ENCODE peak calls at places on chromosomes 7 and 10, in four cellular contexts. D, L, B and H are unnamed samples.

GRCh38 chr10:75243426-75243825 is 7.7 kb upstream of the COMTD1 start:
- DNase-seq in D (no peak), L (no peak), B (no peak), H (no peak)

GRCh38 chr10:100709146-100709545 is 36.2 kb upstream of the PAX2 start:
- DNase-seq in D (no peak), L (no peak), B (no peak), H (no peak)

GRCh38 chr7:11702938-11703337 is 129.1 kb downstream of the THSD7A start:
- DNase-seq in D (no peak), L (no peak), B (no peak), H (no peak)

GRCh38 chr10:123103944-123104343 is 31.8 kb upstream of the HMX3 start:
- DNase-seq in D (no peak), L (no peak), B (no peak), H (no peak)

GRCh38 chr7:19351756-19352155 is 206.5 kb upstream of the FERD3L start:
- DNase-seq in D (no peak), L (no peak), B (no peak), H (no peak)

GRCh38 chr10:63798599-63799498 is 277.6 kb downstream of the REEP3 start:
- DNase-seq in D (no peak), L (no peak), B (no peak), H (no peak)

GRCh38 chr10:110820321-110820814 is 51.4 kb upstream of the PDCD4 start:
- DNase-seq in D (no peak), L (peak; percentile 54), B (no peak), H (no peak)

GRCh38 chr10:70891636-70892035 is 3.3 kb upstream of the PCBD1 start:
- DNase-seq in D (no peak), L (no peak), B (no peak), H (no peak)

GRCh38 chr10:128047991-128048826 is 78.0 kb downstream of the MKI67 start:
- DNase-seq in D (no peak), L (no peak), B (no peak), H (no peak)

GRCh38 chr7:73850781-73851207 is 8.5 kb upstream of the METTL27 start:
- DNase-seq in D (no peak), L (no peak), B (no peak), H (no peak)

GRCh38 chr7:12715372-12716133 is 28.1 kb downstream of the ARL4A start:
- DNase-seq in D (peak; percentile 70), L (no peak), B (no peak), H (no peak)

GRCh38 chr10:61628875-61629513 is 33.7 kb upstream of the CABCOCO1 start:
- DNase-seq in D (no peak), L (no peak), B (no peak), H (no peak)

GRCh38 chr7:112185005-112185834 is 21.0 kb downstream of the DOCK4 start:
- DNase-seq in D (no peak), L (no peak), B (no peak), H (no peak)

GRCh38 chr7:1286946-1287628 is 54.4 kb downstream of the UNCX start:
- DNase-seq in D (no peak), L (no peak), B (no peak), H (no peak)

GRCh38 chr10:80528901-80529300 is 8.8 kb upstream of the SH2D4B start:
- DNase-seq in D (no peak), L (no peak), B (no peak), H (no peak)

GRCh38 chr10:70664702-70665195 is 7.6 kb upstream of the ADAMTS14 start:
- DNase-seq in D (no peak), L (peak; percentile 78), B (no peak), H (no peak)

GRCh38 chr7:137909042-137909441 is 62.3 kb upstream of the DGKI start:
- DNase-seq in D (no peak), L (no peak), B (no peak), H (no peak)

DNA sequence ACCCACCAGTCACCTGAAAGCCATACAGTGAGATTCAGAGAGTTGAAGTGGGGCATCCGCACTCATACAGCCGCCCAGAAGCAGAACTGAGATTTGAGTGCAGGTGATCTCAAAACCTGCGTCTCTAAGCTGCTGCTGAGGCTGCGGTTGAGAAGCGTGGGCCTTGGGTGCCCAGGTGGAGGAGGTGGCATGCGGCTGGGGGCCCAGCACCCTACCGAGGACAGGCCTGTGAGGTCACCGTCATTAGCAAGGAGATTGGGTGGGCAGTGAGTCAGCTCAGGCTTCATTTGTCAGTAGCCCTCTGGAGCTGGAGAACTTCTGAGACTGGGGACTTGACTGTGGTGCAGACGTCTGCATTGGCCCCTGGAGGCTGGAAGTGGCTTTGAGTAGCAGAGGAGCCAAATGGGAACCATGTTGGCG is 29.8 kb downstream of the ZMIZ1 start:
- DNase-seq in D (no peak), L (no peak), B (peak; percentile 68), H (peak; percentile 72)
- TF ChIP-seq TAF1 in D (no peak), L (no peak), B (no peak), H (no peak)

GRCh38 chr10:6530966-6531365 is 49.1 kb downstream of the PRKCQ start:
- DNase-seq in D (no peak), L (no peak), B (no peak), H (no peak)

GRCh38 chr10:6528198-6528950 is 51.7 kb downstream of the PRKCQ start:
- DNase-seq in D (no peak), L (no peak), B (no peak), H (no peak)

GRCh38 chr10:6525599-6526160 is 54.4 kb downstream of the PRKCQ start:
- DNase-seq in D (no peak), L (no peak), B (no peak), H (no peak)

GRCh38 chr10:6532321-6532720 is 47.8 kb downstream of the PRKCQ start:
- DNase-seq in D (no peak), L (no peak), B (no peak), H (no peak)

DNA sequence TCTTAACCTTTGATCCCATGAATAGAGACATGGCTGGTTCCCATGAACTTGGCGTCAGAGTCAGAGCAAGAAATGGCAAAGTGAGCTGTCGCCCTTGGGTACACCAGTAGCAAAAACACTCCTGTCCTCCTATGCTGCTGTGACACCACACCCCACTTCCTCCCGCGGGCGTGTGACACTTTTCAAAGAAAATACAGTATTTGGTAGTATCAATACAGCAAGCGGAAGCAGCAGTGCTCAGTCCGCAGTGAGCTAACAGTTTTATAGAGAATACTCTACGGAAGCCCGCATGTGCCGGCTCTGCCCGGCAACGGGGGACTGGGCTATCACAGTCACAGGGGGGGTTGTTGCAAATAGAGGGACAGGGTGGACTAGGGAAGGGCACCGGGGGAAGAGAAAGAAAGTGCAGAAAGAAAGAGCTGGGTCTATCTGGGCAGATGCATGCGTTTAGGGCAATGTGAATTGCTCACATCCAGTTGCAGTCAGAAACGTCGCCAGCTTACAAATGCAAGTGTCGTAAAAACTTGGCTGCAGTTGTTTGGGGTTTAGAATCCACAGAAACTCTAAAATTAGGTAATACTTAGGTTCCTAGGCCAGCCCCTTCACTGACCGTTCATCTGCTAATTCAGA is 49.8 kb downstream of the PRKCQ start:
- DNase-seq in D (no peak), L (no peak), B (no peak), H (no peak)
- TF ChIP-seq TAF1 in D (no peak), L (no peak), B (no peak), H (no peak)

GRCh38 chr10:124999433-125000365 is 57.8 kb downstream of the ZRANB1 start:
- DNase-seq in D (no peak), L (peak; percentile 27), B (no peak), H (peak; percentile 7)
- TF ChIP-seq TAF1 in D (no peak), L (no peak), B (no peak), H (no peak)

GRCh38 chr7:130146693-130147520 is 58.3 kb downstream of the TMEM209 start:
- DNase-seq in D (no peak), L (no peak), B (no peak), H (no peak)

GRCh38 chr7:130149575-130150139 is 55.5 kb downstream of the TMEM209 start:
- DNase-seq in D (no peak), L (no peak), B (no peak), H (no peak)

GRCh38 chr7:130147710-130148325 is 57.4 kb downstream of the TMEM209 start:
- DNase-seq in D (no peak), L (no peak), B (no peak), H (no peak)

GRCh38 chr7:130150587-130150986 is 54.6 kb downstream of the TMEM209 start:
- DNase-seq in D (no peak), L (no peak), B (no peak), H (no peak)

DNA sequence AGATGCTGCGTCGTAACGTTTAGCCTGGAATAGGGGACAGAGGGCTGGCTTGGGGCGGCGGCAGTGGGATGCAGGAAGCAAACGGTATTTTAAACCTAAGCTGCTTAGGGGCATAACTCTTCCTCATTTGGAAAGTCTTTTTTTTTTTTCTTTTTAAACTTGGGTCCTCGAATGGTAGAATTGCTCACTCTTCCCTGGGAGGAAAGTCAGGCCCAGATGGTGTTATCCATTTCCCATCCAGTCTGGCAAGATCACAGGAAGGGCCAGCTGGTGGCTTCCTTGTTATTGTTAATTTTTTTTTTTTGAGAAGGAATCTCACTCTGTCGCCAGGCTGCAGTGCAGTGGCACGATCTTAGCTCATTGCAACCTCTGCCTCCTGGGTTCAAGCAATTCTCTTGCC is 56.6 kb downstream of the TMEM209 start:
- DNase-seq in D (no peak), L (no peak), B (no peak), H (no peak)
- TF ChIP-seq TAF1 in D (no peak), L (no peak), B (no peak), H (no peak)

DNA sequence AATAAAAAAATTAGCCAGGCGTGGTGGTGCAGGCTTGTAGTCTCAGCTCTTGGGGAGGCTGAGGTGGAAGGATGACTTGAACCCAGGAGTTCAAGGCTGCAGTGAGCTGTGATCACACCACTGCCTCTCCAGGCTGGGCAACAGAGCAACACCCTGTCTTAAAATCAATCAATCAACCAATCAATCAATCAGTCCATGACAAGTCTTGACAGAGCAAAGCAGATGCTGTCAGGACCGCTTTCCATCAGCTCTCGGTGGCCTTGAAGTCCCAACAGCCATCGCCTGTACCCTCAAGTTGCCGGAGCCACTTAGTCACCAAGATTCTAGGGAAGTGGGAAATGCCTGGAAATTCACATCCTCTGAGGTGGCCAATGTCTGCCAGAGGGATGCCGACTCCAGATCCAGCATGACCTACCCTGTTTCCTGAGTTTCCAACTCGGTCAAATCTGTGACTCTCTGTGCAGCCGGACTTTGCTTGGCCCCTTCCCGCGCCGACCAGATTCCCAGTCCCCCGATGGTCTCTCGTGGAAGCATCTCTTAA is 871 bp upstream of the CCL24 start:
- DNase-seq in D (no peak), L (no peak), B (no peak), H (no peak)
- TF ChIP-seq TAF1 in D (no peak), L (no peak), B (no peak), H (no peak)

GRCh38 chr10:43230101-43230908 is 36.6 kb downstream of the RASGEF1A start:
- DNase-seq in D (no peak), L (no peak), B (no peak), H (no peak)
- TF ChIP-seq TAF1 in D (no peak), L (no peak), B (no peak), H (no peak)

DNA sequence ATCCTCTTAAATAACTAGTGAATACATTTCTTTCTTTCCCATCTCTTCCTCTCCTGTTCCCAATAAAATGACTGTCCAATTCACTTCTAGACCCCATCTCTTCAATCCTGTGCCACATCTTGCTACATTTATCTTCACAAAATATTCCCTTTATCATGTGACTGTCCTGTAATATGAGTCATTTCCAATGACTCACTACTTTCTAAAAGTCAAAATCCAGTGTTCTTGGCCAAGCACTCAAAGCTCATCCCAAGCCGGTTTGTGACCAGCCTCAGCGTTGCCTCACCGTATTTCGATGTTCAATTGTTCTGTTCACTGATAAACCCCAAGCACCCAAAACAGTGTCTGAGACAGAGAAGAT is 104.7 kb downstream of the PARD3 start:
- DNase-seq in D (no peak), L (no peak), B (no peak), H (no peak)
- TF ChIP-seq TAF1 in D (no peak), L (no peak), B (no peak), H (no peak)